ENCODE peak calls at places on chromosomes 1 and 21, in eight cellular contexts. One of them, this sample, is unnamed.

GRCh38 chr1:65423884-65424655 is 3.6 kb downstream of the LEPR start:
- DNase-seq in endothelial cell: no peak
- DNase-seq in NCI-H1092: no peak
- DNase-seq in cardiac muscle cell: peak
- DNase-seq in CD4-positive, alpha-beta T cell: no peak
- DNase-seq in iPS DF 19.7: no peak
- DNase-seq in EL: peak
- DNase-seq in DMS53: no peak
- DNase-seq in this sample: no peak

GRCh38 chr21:43262427-43262826 is 93.6 kb downstream of the CRYAA start:
- DNase-seq in endothelial cell: no peak
- DNase-seq in NCI-H1092: no peak
- DNase-seq in cardiac muscle cell: no peak
- DNase-seq in CD4-positive, alpha-beta T cell: no peak
- DNase-seq in iPS DF 19.7: no peak
- DNase-seq in EL: peak
- DNase-seq in DMS53: no peak
- DNase-seq in this sample: no peak

GRCh38 chr1:20733361-20733975 is 965 bp upstream of the SH2D5 start:
- DNase-seq in endothelial cell: no peak
- DNase-seq in NCI-H1092: no peak
- DNase-seq in cardiac muscle cell: no peak
- DNase-seq in CD4-positive, alpha-beta T cell: no peak
- DNase-seq in iPS DF 19.7: no peak
- DNase-seq in EL: no peak
- DNase-seq in DMS53: peak
- DNase-seq in this sample: no peak

GRCh38 chr1:48493970-48494769 is 22.2 kb upstream of the SPATA6 start:
- DNase-seq in endothelial cell: no peak
- DNase-seq in NCI-H1092: no peak
- DNase-seq in cardiac muscle cell: peak
- DNase-seq in CD4-positive, alpha-beta T cell: no peak
- DNase-seq in iPS DF 19.7: no peak
- DNase-seq in EL: peak
- DNase-seq in DMS53: no peak
- DNase-seq in this sample: peak

GRCh38 chr1:57826535-57826934 is 402.7 kb upstream of the DAB1 start:
- DNase-seq in endothelial cell: no peak
- DNase-seq in NCI-H1092: no peak
- DNase-seq in cardiac muscle cell: no peak
- DNase-seq in CD4-positive, alpha-beta T cell: no peak
- DNase-seq in iPS DF 19.7: no peak
- DNase-seq in EL: no peak
- DNase-seq in DMS53: peak
- DNase-seq in this sample: no peak

GRCh38 chr1:212186427-212187207 is 98.6 kb upstream of the PPP2R5A start:
- DNase-seq in endothelial cell: no peak
- DNase-seq in NCI-H1092: no peak
- DNase-seq in cardiac muscle cell: peak
- DNase-seq in CD4-positive, alpha-beta T cell: no peak
- DNase-seq in iPS DF 19.7: no peak
- DNase-seq in EL: no peak
- DNase-seq in DMS53: no peak
- DNase-seq in this sample: no peak

GRCh38 chr21:35909456-35910178 is 150.7 kb downstream of the SETD4 start:
- DNase-seq in endothelial cell: no peak
- DNase-seq in NCI-H1092: no peak
- DNase-seq in cardiac muscle cell: no peak
- DNase-seq in CD4-positive, alpha-beta T cell: no peak
- DNase-seq in iPS DF 19.7: no peak
- DNase-seq in EL: peak
- DNase-seq in DMS53: no peak
- DNase-seq in this sample: no peak

GRCh38 chr1:7409278-7409677 is 361.8 kb upstream of the VAMP3 start:
- DNase-seq in endothelial cell: no peak
- DNase-seq in NCI-H1092: no peak
- DNase-seq in cardiac muscle cell: no peak
- DNase-seq in CD4-positive, alpha-beta T cell: no peak
- DNase-seq in iPS DF 19.7: no peak
- DNase-seq in EL: no peak
- DNase-seq in DMS53: peak
- DNase-seq in this sample: no peak

GRCh38 chr1:41537788-41538351 is 53.4 kb upstream of the EDN2 start:
- DNase-seq in endothelial cell: no peak
- DNase-seq in NCI-H1092: peak
- DNase-seq in cardiac muscle cell: peak
- DNase-seq in CD4-positive, alpha-beta T cell: no peak
- DNase-seq in iPS DF 19.7: no peak
- DNase-seq in EL: peak
- DNase-seq in DMS53: peak
- DNase-seq in this sample: no peak

GRCh38 chr1:32636793-32637561 is 13.4 kb downstream of the ZBTB8OS start:
- DNase-seq in endothelial cell: no peak
- DNase-seq in NCI-H1092: no peak
- DNase-seq in cardiac muscle cell: no peak
- DNase-seq in CD4-positive, alpha-beta T cell: no peak
- DNase-seq in iPS DF 19.7: no peak
- DNase-seq in EL: no peak
- DNase-seq in DMS53: peak
- DNase-seq in this sample: no peak

GRCh38 chr1:164905891-164906290 is 346.9 kb downstream of the PBX1 start:
- DNase-seq in endothelial cell: no peak
- DNase-seq in NCI-H1092: no peak
- DNase-seq in cardiac muscle cell: no peak
- DNase-seq in CD4-positive, alpha-beta T cell: no peak
- DNase-seq in iPS DF 19.7: no peak
- DNase-seq in EL: no peak
- DNase-seq in DMS53: peak
- DNase-seq in this sample: no peak

GRCh38 chr1:158113759-158114127 is 67.0 kb upstream of the CD1D start:
- DNase-seq in endothelial cell: no peak
- DNase-seq in NCI-H1092: no peak
- DNase-seq in cardiac muscle cell: no peak
- DNase-seq in CD4-positive, alpha-beta T cell: no peak
- DNase-seq in iPS DF 19.7: no peak
- DNase-seq in EL: no peak
- DNase-seq in DMS53: no peak
- DNase-seq in this sample: no peak

GRCh38 chr1:77416692-77417450 is 135.1 kb downstream of the AK5 start:
- DNase-seq in endothelial cell: peak
- DNase-seq in NCI-H1092: no peak
- DNase-seq in cardiac muscle cell: peak
- DNase-seq in CD4-positive, alpha-beta T cell: no peak
- DNase-seq in iPS DF 19.7: peak
- DNase-seq in EL: peak
- DNase-seq in DMS53: peak
- DNase-seq in this sample: no peak

GRCh38 chr1:212293579-212293978 is 8.4 kb downstream of the PPP2R5A start:
- DNase-seq in endothelial cell: no peak
- DNase-seq in NCI-H1092: no peak
- DNase-seq in cardiac muscle cell: peak
- DNase-seq in CD4-positive, alpha-beta T cell: no peak
- DNase-seq in iPS DF 19.7: no peak
- DNase-seq in EL: no peak
- DNase-seq in DMS53: peak
- DNase-seq in this sample: no peak

GRCh38 chr1:45913183-45913924 is 109.9 kb downstream of the MAST2 start:
- DNase-seq in endothelial cell: no peak
- DNase-seq in NCI-H1092: no peak
- DNase-seq in cardiac muscle cell: peak
- DNase-seq in CD4-positive, alpha-beta T cell: no peak
- DNase-seq in iPS DF 19.7: no peak
- DNase-seq in EL: peak
- DNase-seq in DMS53: no peak
- DNase-seq in this sample: peak

GRCh38 chr1:157133431-157133830 is 4.8 kb downstream of the ETV3 start:
- DNase-seq in endothelial cell: no peak
- DNase-seq in NCI-H1092: no peak
- DNase-seq in cardiac muscle cell: no peak
- DNase-seq in CD4-positive, alpha-beta T cell: no peak
- DNase-seq in iPS DF 19.7: no peak
- DNase-seq in EL: no peak
- DNase-seq in DMS53: no peak
- DNase-seq in this sample: no peak

GRCh38 chr1:11376981-11377583 is 101.9 kb upstream of the DISP3 start:
- DNase-seq in endothelial cell: no peak
- DNase-seq in NCI-H1092: no peak
- DNase-seq in cardiac muscle cell: no peak
- DNase-seq in CD4-positive, alpha-beta T cell: no peak
- DNase-seq in iPS DF 19.7: no peak
- DNase-seq in EL: no peak
- DNase-seq in DMS53: no peak
- DNase-seq in this sample: no peak

GRCh38 chr21:42513151-42513984 is at the start of gene SLC37A1:
- DNase-seq in endothelial cell: peak
- DNase-seq in NCI-H1092: no peak
- DNase-seq in cardiac muscle cell: no peak
- DNase-seq in CD4-positive, alpha-beta T cell: no peak
- DNase-seq in iPS DF 19.7: no peak
- DNase-seq in EL: no peak
- DNase-seq in DMS53: peak
- DNase-seq in this sample: no peak

GRCh38 chr21:36188081-36188681 is 31.6 kb downstream of the DOP1B start:
- DNase-seq in endothelial cell: no peak
- DNase-seq in NCI-H1092: peak
- DNase-seq in cardiac muscle cell: no peak
- DNase-seq in CD4-positive, alpha-beta T cell: no peak
- DNase-seq in iPS DF 19.7: no peak
- DNase-seq in EL: no peak
- DNase-seq in DMS53: peak
- DNase-seq in this sample: no peak

GRCh38 chr1:155193275-155193990 is 14.3 kb downstream of the THBS3 start:
- DNase-seq in endothelial cell: peak
- DNase-seq in NCI-H1092: peak
- DNase-seq in cardiac muscle cell: peak
- DNase-seq in CD4-positive, alpha-beta T cell: peak
- DNase-seq in iPS DF 19.7: no peak
- DNase-seq in EL: peak
- DNase-seq in DMS53: peak
- DNase-seq in this sample: peak

GRCh38 chr1:30539856-30540243 is 183.5 kb downstream of the MATN1 start:
- DNase-seq in endothelial cell: no peak
- DNase-seq in NCI-H1092: no peak
- DNase-seq in cardiac muscle cell: no peak
- DNase-seq in CD4-positive, alpha-beta T cell: no peak
- DNase-seq in iPS DF 19.7: no peak
- DNase-seq in EL: no peak
- DNase-seq in DMS53: no peak
- DNase-seq in this sample: no peak

GRCh38 chr1:220692436-220693228 is 2.5 kb downstream of the C1orf115 start:
- DNase-seq in endothelial cell: no peak
- DNase-seq in NCI-H1092: no peak
- DNase-seq in cardiac muscle cell: peak
- DNase-seq in CD4-positive, alpha-beta T cell: no peak
- DNase-seq in iPS DF 19.7: no peak
- DNase-seq in EL: peak
- DNase-seq in DMS53: no peak
- DNase-seq in this sample: no peak

GRCh38 chr1:70168283-70168682 is 37.1 kb downstream of the LRRC40 start:
- DNase-seq in endothelial cell: no peak
- DNase-seq in NCI-H1092: no peak
- DNase-seq in cardiac muscle cell: no peak
- DNase-seq in CD4-positive, alpha-beta T cell: no peak
- DNase-seq in iPS DF 19.7: no peak
- DNase-seq in EL: peak
- DNase-seq in DMS53: no peak
- DNase-seq in this sample: no peak

GRCh38 chr1:115184260-115184950 is 95.1 kb upstream of the TSPAN2 start:
- DNase-seq in endothelial cell: no peak
- DNase-seq in NCI-H1092: no peak
- DNase-seq in cardiac muscle cell: no peak
- DNase-seq in CD4-positive, alpha-beta T cell: no peak
- DNase-seq in iPS DF 19.7: no peak
- DNase-seq in EL: peak
- DNase-seq in DMS53: no peak
- DNase-seq in this sample: no peak

GRCh38 chr21:17045214-17045835 is 467.5 kb upstream of the CXADR start:
- DNase-seq in endothelial cell: no peak
- DNase-seq in NCI-H1092: peak
- DNase-seq in cardiac muscle cell: peak
- DNase-seq in CD4-positive, alpha-beta T cell: no peak
- DNase-seq in iPS DF 19.7: no peak
- DNase-seq in EL: peak
- DNase-seq in DMS53: peak
- DNase-seq in this sample: no peak

GRCh38 chr21:34113842-34114241 is 40.5 kb downstream of the MRPS6 start:
- DNase-seq in endothelial cell: no peak
- DNase-seq in NCI-H1092: no peak
- DNase-seq in cardiac muscle cell: no peak
- DNase-seq in CD4-positive, alpha-beta T cell: no peak
- DNase-seq in iPS DF 19.7: no peak
- DNase-seq in EL: no peak
- DNase-seq in DMS53: peak
- DNase-seq in this sample: no peak

GRCh38 chr21:36603221-36603620 is 95.7 kb upstream of the SIM2 start:
- DNase-seq in endothelial cell: no peak
- DNase-seq in NCI-H1092: no peak
- DNase-seq in cardiac muscle cell: no peak
- DNase-seq in CD4-positive, alpha-beta T cell: no peak
- DNase-seq in iPS DF 19.7: no peak
- DNase-seq in EL: no peak
- DNase-seq in DMS53: no peak
- DNase-seq in this sample: no peak

GRCh38 chr1:184753608-184754478 is 815 bp downstream of the EDEM3 start:
- DNase-seq in endothelial cell: peak
- DNase-seq in NCI-H1092: peak
- DNase-seq in cardiac muscle cell: peak
- DNase-seq in CD4-positive, alpha-beta T cell: peak
- DNase-seq in iPS DF 19.7: no peak
- DNase-seq in EL: peak
- DNase-seq in DMS53: peak
- DNase-seq in this sample: peak

GRCh38 chr1:171913385-171913784 is 72.1 kb downstream of the DNM3 start:
- DNase-seq in endothelial cell: no peak
- DNase-seq in NCI-H1092: no peak
- DNase-seq in cardiac muscle cell: peak
- DNase-seq in CD4-positive, alpha-beta T cell: no peak
- DNase-seq in iPS DF 19.7: no peak
- DNase-seq in EL: peak
- DNase-seq in DMS53: peak
- DNase-seq in this sample: no peak

GRCh38 chr1:18494304-18494703 is 13.6 kb downstream of the KLHDC7A start:
- DNase-seq in endothelial cell: no peak
- DNase-seq in NCI-H1092: no peak
- DNase-seq in cardiac muscle cell: no peak
- DNase-seq in CD4-positive, alpha-beta T cell: no peak
- DNase-seq in iPS DF 19.7: no peak
- DNase-seq in EL: no peak
- DNase-seq in DMS53: no peak
- DNase-seq in this sample: no peak

GRCh38 chr1:190373705-190374336 is 103.8 kb downstream of the BRINP3 start:
- DNase-seq in endothelial cell: peak
- DNase-seq in NCI-H1092: no peak
- DNase-seq in cardiac muscle cell: peak
- DNase-seq in CD4-positive, alpha-beta T cell: no peak
- DNase-seq in iPS DF 19.7: no peak
- DNase-seq in EL: no peak
- DNase-seq in DMS53: peak
- DNase-seq in this sample: no peak

GRCh38 chr21:44812640-44813039 is 5.2 kb downstream of the SUMO3 start:
- DNase-seq in endothelial cell: no peak
- DNase-seq in NCI-H1092: no peak
- DNase-seq in cardiac muscle cell: no peak
- DNase-seq in CD4-positive, alpha-beta T cell: no peak
- DNase-seq in iPS DF 19.7: no peak
- DNase-seq in EL: no peak
- DNase-seq in DMS53: no peak
- DNase-seq in this sample: no peak

GRCh38 chr1:244836598-244836997 is 1.1 kb downstream of the COX20 start:
- DNase-seq in endothelial cell: no peak
- DNase-seq in NCI-H1092: no peak
- DNase-seq in cardiac muscle cell: peak
- DNase-seq in CD4-positive, alpha-beta T cell: no peak
- DNase-seq in iPS DF 19.7: no peak
- DNase-seq in EL: no peak
- DNase-seq in DMS53: no peak
- DNase-seq in this sample: no peak

GRCh38 chr1:207027221-207027777 is 5.3 kb downstream of the C1orf116 start:
- DNase-seq in endothelial cell: no peak
- DNase-seq in NCI-H1092: no peak
- DNase-seq in cardiac muscle cell: no peak
- DNase-seq in CD4-positive, alpha-beta T cell: no peak
- DNase-seq in iPS DF 19.7: no peak
- DNase-seq in EL: peak
- DNase-seq in DMS53: no peak
- DNase-seq in this sample: no peak

This sample was measured in amygdala.